ENCODE peak calls at places on chromosomes 16 and 17, in ten cellular contexts. C, N, K, M, I, F, G, Q, U and P are unnamed samples.

GRCh38 chr17:70021726-70022125 is 53.3 kb upstream of the KCNJ16 start:
- DNase-seq in C (no peak), N (peak), K (no peak), M (no peak), I (no peak), F (no peak), G (no peak), Q (no peak), U (no peak), P (no peak)

GRCh38 chr16:11738742-11739544 is 3.7 kb downstream of the TXNDC11 start:
- DNase-seq in C (no peak), N (no peak), K (no peak), M (no peak), I (no peak), F (no peak), G (no peak), Q (no peak), U (no peak), P (no peak)

GRCh38 chr16:13453938-13454553 is 465.9 kb upstream of the ERCC4 start:
- DNase-seq in C (no peak), N (peak), K (no peak), M (peak), I (peak), F (peak), G (no peak), Q (no peak), U (peak), P (no peak)

GRCh38 chr16:1960665-1961630 is 1.6 kb downstream of the NDUFB10 start:
- DNase-seq in C (peak), N (peak), K (no peak), M (no peak), I (peak), F (peak), G (no peak), Q (peak), U (no peak), P (no peak)

GRCh38 chr16:2256531-2257140 is 5.2 kb upstream of the ECI1 start:
- DNase-seq in C (no peak), N (no peak), K (no peak), M (no peak), I (no peak), F (no peak), G (no peak), Q (no peak), U (no peak), P (no peak)

GRCh38 chr16:58054289-58054688 is 28.7 kb downstream of the MMP15 start:
- DNase-seq in C (no peak), N (no peak), K (no peak), M (no peak), I (no peak), F (no peak), G (no peak), Q (no peak), U (no peak), P (no peak)

GRCh38 chr16:85261205-85261604 is 148.9 kb upstream of the CIBAR2 start:
- DNase-seq in C (no peak), N (no peak), K (no peak), M (no peak), I (no peak), F (no peak), G (no peak), Q (no peak), U (no peak), P (no peak)

GRCh38 chr16:73558219-73558618 is 510.3 kb upstream of the ZFHX3 start:
- DNase-seq in C (no peak), N (no peak), K (no peak), M (no peak), I (no peak), F (no peak), G (no peak), Q (no peak), U (no peak), P (no peak)

GRCh38 chr17:36059455-36059854 is 4.6 kb upstream of the CCL18 start:
- DNase-seq in C (no peak), N (no peak), K (no peak), M (no peak), I (no peak), F (no peak), G (no peak), Q (no peak), U (no peak), P (no peak)

GRCh38 chr17:66829386-66829864 is 5.5 kb upstream of the CACNG5 start:
- DNase-seq in C (peak), N (peak), K (no peak), M (no peak), I (no peak), F (peak), G (no peak), Q (no peak), U (peak), P (no peak)

GRCh38 chr17:45230787-45231480 is 9.2 kb downstream of the FMNL1 start:
- DNase-seq in C (peak), N (no peak), K (no peak), M (no peak), I (no peak), F (peak), G (no peak), Q (no peak), U (no peak), P (no peak)

GRCh38 chr16:3696425-3697218 is 20.7 kb downstream of the TRAP1 start:
- DNase-seq in C (peak), N (peak), K (no peak), M (no peak), I (no peak), F (peak), G (no peak), Q (no peak), U (no peak), P (no peak)

GRCh38 chr17:36705651-36706436 is 104.5 kb downstream of the MRM1 start:
- DNase-seq in C (peak), N (peak), K (peak), M (peak), I (peak), F (peak), G (peak), Q (no peak), U (peak), P (peak)

GRCh38 chr17:29146369-29146972 is 33.7 kb downstream of the MYO18A start:
- DNase-seq in C (no peak), N (no peak), K (no peak), M (no peak), I (no peak), F (no peak), G (no peak), Q (no peak), U (no peak), P (no peak)

GRCh38 chr17:63696381-63696961 is 3.5 kb downstream of the LIMD2 start:
- DNase-seq in C (peak), N (peak), K (peak), M (no peak), I (peak), F (peak), G (no peak), Q (no peak), U (peak), P (no peak)

GRCh38 chr16:82082543-82083244 is 47.6 kb downstream of the HSD17B2 start:
- DNase-seq in C (no peak), N (peak), K (no peak), M (no peak), I (no peak), F (peak), G (no peak), Q (no peak), U (no peak), P (no peak)

GRCh38 chr16:9966569-9967157 is 215.6 kb downstream of the GRIN2A start:
- DNase-seq in C (no peak), N (peak), K (no peak), M (no peak), I (no peak), F (no peak), G (no peak), Q (no peak), U (no peak), P (peak)

GRCh38 chr16:66717112-66717675 is 20.7 kb upstream of the CMTM4 start:
- DNase-seq in C (peak), N (peak), K (no peak), M (no peak), I (no peak), F (peak), G (no peak), Q (no peak), U (peak), P (no peak)

GRCh38 chr16:15777533-15778203 is 79.2 kb downstream of the MYH11 start:
- DNase-seq in C (peak), N (peak), K (no peak), M (peak), I (peak), F (peak), G (no peak), Q (no peak), U (peak), P (peak)

GRCh38 chr17:9842057-9842758 is 16.5 kb downstream of the GLP2R start:
- DNase-seq in C (peak), N (no peak), K (no peak), M (no peak), I (no peak), F (peak), G (no peak), Q (no peak), U (no peak), P (no peak)

GRCh38 chr16:397736-398332 is 835 bp downstream of the NME4 start:
- DNase-seq in C (peak), N (peak), K (no peak), M (no peak), I (peak), F (peak), G (no peak), Q (peak), U (peak), P (no peak)

GRCh38 chr16:85270365-85270764 is 158.1 kb upstream of the CIBAR2 start:
- DNase-seq in C (no peak), N (no peak), K (no peak), M (no peak), I (no peak), F (no peak), G (no peak), Q (no peak), U (no peak), P (no peak)

GRCh38 chr17:72184805-72185204 is 64.0 kb downstream of the SOX9 start:
- DNase-seq in C (peak), N (no peak), K (no peak), M (no peak), I (no peak), F (no peak), G (no peak), Q (no peak), U (peak), P (no peak)

GRCh38 chr16:20899503-20900298 is 457 bp downstream of the DCUN1D3 start:
- DNase-seq in C (no peak), N (peak), K (peak), M (no peak), I (no peak), F (peak), G (no peak), Q (no peak), U (no peak), P (no peak)

GRCh38 chr17:62627904-62628603 is 584 bp downstream of the MRC2 start:
- DNase-seq in C (peak), N (peak), K (no peak), M (no peak), I (no peak), F (peak), G (no peak), Q (no peak), U (peak), P (no peak)

GRCh38 chr16:359871-360697 is 7.6 kb upstream of the AXIN1 start:
- DNase-seq in C (no peak), N (no peak), K (no peak), M (no peak), I (no peak), F (no peak), G (no peak), Q (no peak), U (no peak), P (no peak)

GRCh38 chr16:67773569-67774456 is 32.5 kb downstream of the RANBP10 start:
- DNase-seq in C (peak), N (no peak), K (no peak), M (no peak), I (no peak), F (no peak), G (no peak), Q (no peak), U (no peak), P (no peak)